ENCODE peak calls at places on chromosome X, in six cellular contexts. Z is RWPE2, L is neural progenitor cell, P is mesenchymal stem cell, M is tibial artery, K is left lung. S is an unnamed sample. For H3K4me1 and H3K9me3, the result is how much of the 10 kb centered on the place peaks cover.

GRCh38 chrX:11967986-11968385 is 170.3 kb upstream of the FRMPD4 start:
- DNase-seq in Z (no peak), L (no peak), P (no peak), M (no peak), K (no peak), S (no peak)

GRCh38 chrX:35340451-35340850 is 397.9 kb downstream of the FAM47B start:
- DNase-seq in Z (no peak), L (no peak), P (peak), M (no peak), K (no peak), S (no peak)

GRCh38 chrX:153873282-153874090 is 12.5 kb downstream of the L1CAM start:
- DNase-seq in Z (no peak), L (peak), P (no peak), M (no peak), K (no peak), S (peak)

GRCh38 chrX:153974726-153975286 is 2.3 kb downstream of the TMEM187 start:
- DNase-seq in Z (no peak), L (no peak), P (no peak), M (no peak), K (no peak), S (no peak)

GRCh38 chrX:24023972-24024664 is 2.9 kb downstream of the KLHL15 start:
- DNase-seq in Z (no peak), L (peak), P (peak), M (no peak), K (no peak), S (no peak)

GRCh38 chrX:134528936-134529335 is 69.0 kb downstream of the HPRT1 start:
- DNase-seq in Z (no peak), L (no peak), P (peak), M (no peak), K (no peak), S (no peak)

GRCh38 chrX:113548308-113549015 is 707.8 kb upstream of the AMOT start:
- DNase-seq in Z (no peak), L (peak), P (no peak), M (no peak), K (no peak), S (peak)

GRCh38 chrX:53262189-53262917 is 19.0 kb downstream of the IQSEC2 start:
- DNase-seq in Z (no peak), L (no peak), P (no peak), M (no peak), K (no peak), S (no peak)

GRCh38 chrX:38985375-38985774 is 184.1 kb downstream of the MID1IP1 start:
- DNase-seq in Z (no peak), L (no peak), P (no peak), M (no peak), K (no peak), S (peak)

GRCh38 chrX:131711478-131711867 is 167.6 kb downstream of the OR13H1 start:
- DNase-seq in Z (no peak), L (no peak), P (no peak), M (no peak), K (no peak), S (no peak)

GRCh38 chrX:112510629-112511028 is 169.1 kb downstream of the LHFPL1 start:
- DNase-seq in Z (no peak), L (no peak), P (no peak), M (no peak), K (no peak), S (no peak)

GRCh38 chrX:74133156-74133796 is 170.7 kb upstream of the ZCCHC13 start:
- DNase-seq in Z (no peak), L (peak), P (peak), M (no peak), K (no peak), S (peak)

GRCh38 chrX:127207326-127207725 is 387.8 kb downstream of the PRR32 start:
- DNase-seq in Z (no peak), L (peak), P (no peak), M (no peak), K (no peak), S (no peak)

GRCh38 chrX:117335209-117335608 is 781.4 kb downstream of the KLHL13 start:
- DNase-seq in Z (no peak), L (no peak), P (no peak), M (no peak), K (no peak), S (no peak)

GRCh38 chrX:13791145-13791544 is 25.7 kb downstream of the GPM6B start:
- DNase-seq in Z (no peak), L (no peak), P (no peak), M (no peak), K (no peak), S (no peak)

GRCh38 chrX:78357342-78358055 is 30.1 kb upstream of the CYSLTR1 start:
- DNase-seq in Z (no peak), L (no peak), P (no peak), M (no peak), K (no peak), S (no peak)

GRCh38 chrX:30593435-30594200 is 16.1 kb upstream of the TASL start:
- DNase-seq in Z (no peak), L (no peak), P (no peak), M (no peak), K (no peak), S (no peak)

GRCh38 chrX:114582698-114583395 is 1.0 kb upstream of the HTR2C start:
- DNase-seq in Z (no peak), L (peak), P (no peak), M (no peak), K (no peak), S (no peak)

GRCh38 chrX:48466696-48467095 is 3.4 kb downstream of the SLC38A5 start:
- DNase-seq in Z (no peak), L (no peak), P (no peak), M (no peak), K (no peak), S (no peak)

GRCh38 chrX:23788946-23789345 is 6.0 kb downstream of the SAT1 start:
- DNase-seq in Z (no peak), L (no peak), P (no peak), M (no peak), K (no peak), S (no peak)

GRCh38 chrX:107563851-107564250 is 64.5 kb upstream of the PRPS1 start:
- DNase-seq in Z (no peak), L (no peak), P (no peak), M (no peak), K (no peak), S (no peak)

GRCh38 chrX:81259714-81260395 is 58.0 kb downstream of the SH3BGRL start:
- DNase-seq in Z (no peak), L (no peak), P (peak), M (no peak), K (no peak), S (no peak)
- H3K4me1 ChIP-seq in Z (under half), L (under half), P (under half), M (under half), K (under half), S (under half)

GRCh38 chrX:150577174-150577573 is 8.8 kb downstream of the MTM1 start:
- DNase-seq in Z (no peak), L (no peak), P (no peak), M (no peak), K (no peak), S (no peak)

GRCh38 chrX:150587585-150588503 is 19.4 kb downstream of the MTM1 start:
- DNase-seq in Z (no peak), L (no peak), P (no peak), M (no peak), K (no peak), S (peak)

GRCh38 chrX:150581093-150581775 is 12.8 kb downstream of the MTM1 start:
- DNase-seq in Z (no peak), L (no peak), P (peak), M (no peak), K (no peak), S (no peak)

DNA sequence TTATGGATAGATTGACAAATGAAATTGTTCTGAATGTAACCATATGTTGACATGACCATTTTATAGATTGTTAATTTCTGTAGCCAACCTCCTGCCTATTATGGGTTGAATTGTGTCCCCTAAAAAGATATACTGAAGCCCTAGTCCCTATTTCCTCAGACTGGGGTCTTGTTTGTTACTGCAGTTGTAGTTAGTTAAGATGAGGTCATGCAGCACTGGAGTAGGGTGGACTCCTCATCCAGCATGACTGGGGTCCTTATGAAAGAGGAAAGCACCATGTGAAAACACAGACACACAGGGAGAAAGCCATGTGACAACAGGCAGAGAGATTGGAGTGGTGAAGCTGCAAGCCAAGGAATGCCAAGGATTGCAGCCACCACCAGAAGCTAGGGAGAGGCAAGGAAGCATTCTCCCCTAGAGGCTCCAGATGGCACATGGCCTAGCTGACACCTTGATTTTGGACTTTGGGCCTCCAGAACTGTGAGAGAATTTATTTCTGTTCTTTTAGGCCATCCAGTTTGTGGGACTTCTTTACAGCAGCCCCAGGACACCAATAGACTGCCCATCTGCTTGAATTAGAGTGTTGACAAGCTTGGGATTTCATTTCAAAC is 14.0 kb downstream of the MTM1 start:
- DNase-seq in Z (no peak), L (no peak), P (no peak), M (no peak), K (no peak), S (no peak)
- H3K4me3 ChIP-seq in Z (no peak), L (no peak), P (no peak), M (no peak), K (no peak), S (no peak)

DNA sequence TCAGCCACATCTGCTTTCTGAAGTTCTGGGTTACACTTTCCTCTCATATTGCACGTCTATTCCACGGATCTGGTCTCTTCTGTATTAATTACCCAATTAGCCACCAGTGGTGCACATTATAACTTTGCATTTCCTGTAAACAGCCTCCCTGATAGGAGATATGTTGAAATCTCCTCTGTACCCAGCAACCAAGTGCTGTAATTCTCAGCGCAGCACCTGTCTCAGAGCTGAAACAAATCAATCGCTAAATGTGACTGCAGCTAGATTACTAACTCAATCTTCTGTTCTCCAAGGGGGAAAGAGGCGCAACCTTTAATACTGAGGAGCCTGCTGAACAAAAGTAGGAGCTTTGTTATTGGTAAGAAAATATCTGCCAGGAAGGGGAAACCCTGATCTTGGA is 326.5 kb downstream of the SLITRK2 start:
- DNase-seq in Z (no peak), L (no peak), P (no peak), M (no peak), K (no peak), S (no peak)
- H3K9me3 ChIP-seq in Z (under half), L (under half), P (under half), M (under half), K (under half), S (under half)

GRCh38 chrX:47193475-47194241 is at the start of gene UBA1:
- DNase-seq in Z (peak), L (peak), P (peak), M (peak), K (peak), S (peak)
- H3K4me1 ChIP-seq in Z (under half), L (under half), P (under half), M (half or more), K (half or more), S (under half)

GRCh38 chrX:790780-791360 is 160.3 kb downstream of the SHOX start:
- DNase-seq in Z (no peak), L (peak), P (no peak), M (no peak), K (no peak), S (no peak)
- H3K4me3 ChIP-seq in Z (no peak), L (peak), P (no peak), M (no peak), K (no peak), S (no peak)